ENCODE peak calls at places on chromosomes 12 and 14, in five cellular contexts. E is sigmoid colon, Z is HCT116, U is upper lobe of left lung, L is stomach. X is an unnamed sample.

GRCh38 chr12:53757095-53757770 is 5.5 kb upstream of the CISTR start:
- DNase-seq in E (peak), Z (peak), U (peak), L (peak), X (peak)

GRCh38 chr14:101716077-101716950 is 45.2 kb upstream of the PPP2R5C start:
- DNase-seq in E (no peak), Z (no peak), U (peak), L (peak), X (peak)

GRCh38 chr12:27870939-27871338 is 90.9 kb upstream of the MANSC4 start:
- DNase-seq in E (no peak), Z (no peak), U (no peak), L (no peak), X (no peak)

GRCh38 chr14:76950043-76951020 is 78.2 kb downstream of the IRF2BPL start:
- DNase-seq in E (no peak), Z (no peak), U (no peak), L (no peak), X (peak)

GRCh38 chr12:14443531-14443930 is 78.0 kb downstream of the ATF7IP start:
- DNase-seq in E (no peak), Z (no peak), U (no peak), L (no peak), X (no peak)

GRCh38 chr14:38197001-38197760 is 10.5 kb upstream of the SSTR1 start:
- DNase-seq in E (no peak), Z (no peak), U (no peak), L (no peak), X (no peak)

GRCh38 chr12:127531561-127531960 is 735.4 kb upstream of the TMEM132C start:
- DNase-seq in E (no peak), Z (no peak), U (no peak), L (no peak), X (no peak)

GRCh38 chr12:72453550-72453949 is 181.4 kb downstream of the TRHDE start:
- DNase-seq in E (no peak), Z (no peak), U (no peak), L (no peak), X (no peak)

GRCh38 chr12:83010169-83010804 is 323.6 kb downstream of the TMTC2 start:
- DNase-seq in E (no peak), Z (no peak), U (no peak), L (no peak), X (no peak)

GRCh38 chr14:24556756-24557155 is 19.3 kb downstream of the CTSG start:
- DNase-seq in E (no peak), Z (no peak), U (no peak), L (no peak), X (no peak)

GRCh38 chr12:121829250-121829918 is 25.6 kb downstream of the SETD1B start:
- DNase-seq in E (no peak), Z (no peak), U (no peak), L (no peak), X (no peak)

GRCh38 chr12:113271853-113272561 is 50.7 kb downstream of the TPCN1 start:
- DNase-seq in E (peak), Z (no peak), U (peak), L (peak), X (peak)

GRCh38 chr12:54419088-54419887 is at the start of gene ITGA5:
- DNase-seq in E (peak), Z (peak), U (peak), L (peak), X (peak)

DNA sequence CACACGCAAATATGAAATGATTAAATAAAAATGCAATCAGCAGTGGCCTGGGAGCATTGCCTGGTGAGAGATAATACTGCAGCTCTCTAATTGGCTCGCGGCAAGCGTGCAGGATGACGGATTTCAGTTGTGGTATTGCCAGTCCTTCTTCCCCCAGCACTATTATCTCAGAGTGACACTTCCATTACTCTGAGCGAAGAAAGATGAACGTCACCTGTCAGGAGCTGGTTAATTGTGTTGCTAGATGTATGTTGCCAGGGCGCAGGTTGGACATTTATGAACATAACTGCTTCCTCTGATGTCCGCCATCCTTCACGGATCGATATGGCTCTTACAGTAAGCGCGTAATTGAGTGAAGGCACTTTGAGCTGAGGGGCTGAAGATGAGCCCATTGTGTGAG is 374.9 kb downstream of the PDZRN4 start:
- DNase-seq in E (no peak), Z (no peak), U (no peak), L (no peak), X (no peak)
- TF ChIP-seq POLR2A in E (no peak), Z (no peak), U (no peak), L (no peak), X (no peak)

GRCh38 chr14:99679543-99679942 is 4.6 kb upstream of the CYP46A1 start:
- DNase-seq in E (peak), Z (no peak), U (no peak), L (no peak), X (no peak)

GRCh38 chr14:99679996-99680395 is 4.1 kb upstream of the CYP46A1 start:
- DNase-seq in E (peak), Z (no peak), U (no peak), L (no peak), X (no peak)

GRCh38 chr14:99677231-99677891 is 6.7 kb upstream of the CYP46A1 start:
- DNase-seq in E (no peak), Z (no peak), U (peak), L (no peak), X (no peak)

GRCh38 chr14:99678198-99678597 is 5.9 kb upstream of the CYP46A1 start:
- DNase-seq in E (no peak), Z (no peak), U (no peak), L (no peak), X (no peak)

GRCh38 chr14:99679111-99679510 is 5.0 kb upstream of the CYP46A1 start:
- DNase-seq in E (peak), Z (no peak), U (no peak), L (no peak), X (no peak)
- H3K4me3 ChIP-seq in E (no peak), Z (no peak), U (no peak), L (no peak), X (no peak)

GRCh38 chr12:124550123-124551089 is 17.0 kb downstream of the NCOR2 start:
- DNase-seq in E (peak), Z (no peak), U (no peak), L (no peak), X (no peak)

GRCh38 chr12:124548854-124549378 is 18.5 kb downstream of the NCOR2 start:
- DNase-seq in E (peak), Z (no peak), U (peak), L (peak), X (peak)

GRCh38 chr12:124549629-124550028 is 17.8 kb downstream of the NCOR2 start:
- DNase-seq in E (no peak), Z (no peak), U (no peak), L (no peak), X (no peak)

GRCh38 chr12:124553862-124554428 is 13.5 kb downstream of the NCOR2 start:
- DNase-seq in E (peak), Z (no peak), U (no peak), L (no peak), X (no peak)

GRCh38 chr12:124551268-124552144 is 15.9 kb downstream of the NCOR2 start:
- DNase-seq in E (peak), Z (no peak), U (peak), L (peak), X (peak)
- TF ChIP-seq POLR2AphosphoS5 in E (no peak), Z (no peak), U (no peak), L (no peak), X (peak)

GRCh38 chr12:23753627-23754358 is 195.7 kb downstream of the SOX5 start:
- DNase-seq in E (no peak), Z (no peak), U (no peak), L (no peak), X (no peak)

GRCh38 chr12:23756416-23756815 is 193.1 kb downstream of the SOX5 start:
- DNase-seq in E (no peak), Z (no peak), U (no peak), L (no peak), X (no peak)

GRCh38 chr12:23752245-23752644 is 197.2 kb downstream of the SOX5 start:
- DNase-seq in E (no peak), Z (no peak), U (no peak), L (no peak), X (no peak)

GRCh38 chr12:23750923-23751322 is 198.5 kb downstream of the SOX5 start:
- DNase-seq in E (no peak), Z (no peak), U (no peak), L (no peak), X (no peak)

GRCh38 chr12:23751641-23752040 is 197.8 kb downstream of the SOX5 start:
- DNase-seq in E (no peak), Z (no peak), U (no peak), L (no peak), X (no peak)
- TF ChIP-seq POLR2A in E (no peak), Z (no peak), U (no peak), L (no peak), X (no peak)